ENCODE peak calls at places on chromosomes 3 and 15, in eight cellular contexts. Q is testis, A is HepG2, O is BJ, T is cardiac muscle cell, R is tibial nerve, E is cardiac fibroblast, W is choroid plexus epithelial cell. H is an unnamed sample.

GRCh38 chr3:114823061-114823460 is 324.0 kb downstream of the ZBTB20 start:
- DNase-seq in Q (no peak), A (no peak), O (no peak), T (no peak), R (no peak), E (no peak), W (no peak), H (no peak)

GRCh38 chr15:50854594-50855490 is 53.6 kb upstream of the AP4E1 start:
- DNase-seq in Q (no peak), A (peak; percentile 18), O (peak; percentile 26), T (no peak), R (no peak), E (no peak), W (peak; percentile 69), H (no peak)

GRCh38 chr3:42736081-42736480 is 33.5 kb upstream of the HHATL start:
- DNase-seq in Q (no peak), A (no peak), O (no peak), T (no peak), R (no peak), E (no peak), W (no peak), H (no peak)

GRCh38 chr3:31290046-31290445 is 242.7 kb upstream of the STT3B start:
- DNase-seq in Q (no peak), A (no peak), O (no peak), T (no peak), R (no peak), E (no peak), W (no peak), H (no peak)

GRCh38 chr3:56769125-56769709 is 32.5 kb downstream of the ARHGEF3 start:
- DNase-seq in Q (peak; percentile 48), A (no peak), O (no peak), T (no peak), R (no peak), E (no peak), W (no peak), H (no peak)

GRCh38 chr3:159417761-159418160 is 570.9 kb upstream of the IL12A start:
- DNase-seq in Q (no peak), A (no peak), O (no peak), T (no peak), R (no peak), E (peak; percentile 2), W (peak; percentile 28), H (no peak)

GRCh38 chr15:60301024-60301423 is 96.8 kb downstream of the ANXA2 start:
- DNase-seq in Q (peak; percentile 74), A (no peak), O (no peak), T (no peak), R (no peak), E (no peak), W (no peak), H (no peak)

GRCh38 chr15:49620174-49620573 is 444 bp downstream of the FAM227B start:
- DNase-seq in Q (no peak), A (no peak), O (no peak), T (no peak), R (no peak), E (peak; percentile 84), W (peak; percentile 59), H (no peak)

GRCh38 chr3:58063424-58063823 is 55.2 kb downstream of the FLNB start:
- DNase-seq in Q (peak; percentile 73), A (no peak), O (no peak), T (no peak), R (peak; percentile 87), E (peak; percentile 88), W (peak; percentile 87), H (peak; percentile 94)

GRCh38 chr3:186932281-186933181 is 2.2 kb downstream of the ST6GAL1 start:
- DNase-seq in Q (peak; percentile 43), A (no peak), O (no peak), T (no peak), R (no peak), E (peak; percentile 48), W (peak; percentile 28), H (no peak)
- TF ChIP-seq CTCF in Q (no peak), A (no peak), O (no peak), T (no peak), R (no peak), E (no peak), W (no peak), H (no peak)

GRCh38 chr15:28105793-28106192 is 6.7 kb upstream of the OCA2 start:
- DNase-seq in Q (no peak), A (no peak), O (no peak), T (no peak), R (no peak), E (no peak), W (no peak), H (no peak)

GRCh38 chr15:28107894-28108255 is 8.8 kb upstream of the OCA2 start:
- DNase-seq in Q (no peak), A (no peak), O (no peak), T (no peak), R (no peak), E (no peak), W (no peak), H (no peak)

GRCh38 chr15:28106294-28107110 is 7.4 kb upstream of the OCA2 start:
- DNase-seq in Q (peak; percentile 13), A (no peak), O (no peak), T (peak; percentile 43), R (no peak), E (no peak), W (no peak), H (no peak)

GRCh38 chr15:28105224-28105791 is 6.2 kb upstream of the OCA2 start:
- DNase-seq in Q (no peak), A (no peak), O (no peak), T (no peak), R (no peak), E (no peak), W (no peak), H (no peak)

GRCh38 chr15:28107111-28107893 is 8.2 kb upstream of the OCA2 start:
- DNase-seq in Q (no peak), A (no peak), O (no peak), T (peak; percentile 50), R (no peak), E (peak; percentile 37), W (peak; percentile 43), H (no peak)
- H3K4me3 ChIP-seq in Q (peak overlapping the region; percentile 49), A (peak overlapping the region; percentile 33), O (peak overlapping the region; percentile 43), T (peak overlapping the region; percentile 25), R (peak overlapping the region; percentile 34), E (peak overlapping the region; percentile 55), W (peak overlapping the region; percentile 60), H (peak overlapping the region; percentile 52)

DNA sequence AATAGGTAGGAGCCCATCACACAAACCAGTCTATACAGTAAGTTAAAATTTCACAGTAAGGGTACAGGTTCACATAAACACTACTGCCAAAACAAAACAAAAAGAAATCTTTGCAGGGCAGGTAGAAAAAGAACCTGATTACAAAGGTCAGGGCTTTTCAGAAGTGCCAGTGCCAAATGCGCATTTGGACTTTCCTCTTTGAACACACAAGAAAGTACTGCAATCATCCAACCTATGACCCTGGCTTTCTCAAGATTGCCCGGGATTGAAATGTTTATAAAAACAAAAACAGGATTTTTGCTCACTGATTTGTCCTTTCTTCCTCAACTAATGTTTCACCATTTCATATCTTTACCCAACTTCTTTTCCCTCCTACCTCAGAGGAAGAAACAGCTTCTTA is 47.4 kb downstream of the CBLB start:
- DNase-seq in Q (no peak), A (no peak), O (no peak), T (no peak), R (no peak), E (no peak), W (peak; percentile 64), H (no peak)
- TF ChIP-seq CTCF in Q (no peak), A (no peak), O (no peak), T (no peak), R (no peak), E (no peak), W (no peak), H (no peak)

DNA sequence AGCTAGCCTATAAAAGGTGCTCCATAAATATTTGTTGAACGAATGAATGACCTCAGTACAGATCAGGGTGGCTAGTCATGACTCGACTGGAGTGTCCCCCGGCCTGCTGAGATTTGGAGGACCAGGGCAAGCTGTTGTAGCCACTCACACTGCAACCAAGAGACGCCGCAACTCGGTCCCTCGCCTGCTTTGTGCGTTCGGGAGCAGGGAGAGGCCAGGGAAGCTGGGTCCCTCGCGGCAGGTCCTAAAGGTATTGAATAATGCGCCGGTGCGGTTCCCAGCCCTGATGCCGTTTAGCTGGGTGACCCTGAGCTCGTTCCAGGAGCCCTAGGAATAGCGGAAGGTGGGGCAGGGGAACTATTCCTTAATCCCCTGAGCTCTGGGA is 1.8 kb downstream of the IGDCC4 start:
- DNase-seq in Q (no peak), A (no peak), O (no peak), T (no peak), R (no peak), E (no peak), W (no peak), H (no peak)
- H3K4me3 ChIP-seq in Q (peak overlapping the region; percentile 41), A (peak overlapping the region; percentile 58), O (no peak overlapping the region), T (peak overlapping the region; percentile 71), R (peak overlapping the region; percentile 21), E (no peak overlapping the region), W (peak overlapping the region; percentile 63), H (peak overlapping the region; percentile 75)

DNA sequence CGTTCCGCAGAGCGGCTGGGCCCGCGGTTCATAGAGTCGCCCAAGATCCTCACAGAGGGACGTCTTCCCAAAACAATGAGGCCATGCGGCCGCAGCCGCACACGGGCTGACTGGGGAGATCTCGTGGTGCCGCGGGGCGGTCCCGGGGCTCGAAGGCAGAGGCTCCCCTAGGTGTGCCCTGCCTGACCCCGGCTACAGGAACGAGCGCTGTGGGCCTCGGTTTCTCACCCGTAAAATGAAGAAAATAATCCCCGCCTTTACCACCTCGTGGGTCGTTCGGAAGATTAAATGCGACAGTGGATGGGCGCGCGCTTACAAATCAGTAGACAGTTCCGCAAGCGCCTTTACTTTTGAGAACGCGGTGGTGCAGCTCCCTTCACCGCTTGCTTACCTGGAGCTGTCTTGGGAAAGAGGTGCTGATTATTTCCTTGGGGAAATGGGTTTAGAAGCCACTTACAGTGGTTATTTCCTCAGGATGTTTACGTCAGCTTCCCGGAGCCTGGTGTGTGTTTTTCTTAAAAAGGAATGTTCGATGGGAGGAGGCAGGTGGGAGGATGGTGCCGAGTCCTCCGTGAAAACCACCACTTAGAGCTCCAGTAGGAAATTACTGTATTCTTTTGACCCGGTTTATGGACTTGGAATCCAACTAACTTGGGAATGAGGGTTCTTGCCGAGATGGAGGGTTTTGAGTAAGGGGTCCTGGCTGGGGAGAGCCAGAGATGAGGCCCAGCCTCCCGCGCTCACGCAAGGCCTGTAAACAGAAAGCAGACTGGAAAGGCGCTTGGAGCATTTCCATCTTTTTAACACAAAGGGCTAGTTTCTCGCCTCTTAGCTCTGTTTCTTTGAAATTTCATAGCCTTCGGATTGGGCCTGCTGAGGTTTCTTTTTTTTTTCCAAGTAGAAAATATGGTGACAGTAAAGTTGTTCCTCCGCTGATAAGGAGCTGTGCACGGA is 2.0 kb upstream of the MEX3B start:
- DNase-seq in Q (peak; percentile 60), A (no peak), O (no peak), T (peak; percentile 53), R (no peak), E (peak; percentile 29), W (peak; percentile 35), H (peak; percentile 9)
- TF ChIP-seq CTCF in Q (no peak), A (no peak), O (no peak), T (no peak), R (no peak), E (no peak), W (no peak), H (no peak)

GRCh38 chr3:119033393-119034255 is 1.0 kb downstream of the IGSF11 start:
- DNase-seq in Q (no peak), A (no peak), O (no peak), T (no peak), R (no peak), E (no peak), W (no peak), H (no peak)
- H3K4me3 ChIP-seq in Q (peak overlapping the region; percentile 70), A (no peak overlapping the region), O (no peak overlapping the region), T (peak overlapping the region; percentile 52), R (peak overlapping the region; percentile 44), E (no peak overlapping the region), W (no peak overlapping the region), H (peak overlapping the region; percentile 48)

H was measured in astrocyte of the cerebellum.